ENCODE peak calls at places on chromosomes 16 and 17, in seven cellular contexts. One of them, this sample, is unnamed.

GRCh38 chr17:57541472-57542394 is 203.4 kb downstream of the CCDC182 start:
- DNase-seq in NCI-H1105 treated with DMSO at 0.1 percent for 48 hours: no peak
- DNase-seq in mesothelial cell of epicardium: no peak
- DNase-seq in astrocyte of the spinal cord: peak
- DNase-seq in BJ: no peak
- DNase-seq in NCI-H1048: no peak
- DNase-seq in activated T-helper 1 cell treated with Interleukin-2 at 50 U/mL for 16 hours: no peak
- DNase-seq in this sample: no peak

GRCh38 chr16:11401161-11402050 is 56.1 kb downstream of the RMI2 start:
- DNase-seq in mesothelial cell of epicardium: no peak
- DNase-seq in NCI-H1048: no peak
- DNase-seq in activated T-helper 1 cell treated with Interleukin-2 at 50 U/mL for 16 hours: no peak
- DNase-seq in NCI-H1105 treated with DMSO at 0.1 percent for 48 hours: peak
- DNase-seq in astrocyte of the spinal cord: no peak
- DNase-seq in BJ: no peak
- DNase-seq in this sample: no peak

GRCh38 chr17:40633871-40634270 is 13.7 kb downstream of the SMARCE1 start:
- DNase-seq in BJ: no peak
- DNase-seq in NCI-H1048: no peak
- DNase-seq in astrocyte of the spinal cord: no peak
- DNase-seq in NCI-H1105 treated with DMSO at 0.1 percent for 48 hours: no peak
- DNase-seq in activated T-helper 1 cell treated with Interleukin-2 at 50 U/mL for 16 hours: no peak
- DNase-seq in mesothelial cell of epicardium: no peak
- DNase-seq in this sample: no peak

GRCh38 chr16:74024997-74025396 is 271.6 kb upstream of the PSMD7 start:
- DNase-seq in astrocyte of the spinal cord: no peak
- DNase-seq in NCI-H1048: no peak
- DNase-seq in mesothelial cell of epicardium: no peak
- DNase-seq in activated T-helper 1 cell treated with Interleukin-2 at 50 U/mL for 16 hours: no peak
- DNase-seq in BJ: no peak
- DNase-seq in NCI-H1105 treated with DMSO at 0.1 percent for 48 hours: no peak
- DNase-seq in this sample: no peak

GRCh38 chr17:39663688-39664580 is 1.2 kb upstream of the TCAP start:
- DNase-seq in astrocyte of the spinal cord: no peak
- DNase-seq in NCI-H1048: no peak
- DNase-seq in BJ: no peak
- DNase-seq in activated T-helper 1 cell treated with Interleukin-2 at 50 U/mL for 16 hours: no peak
- DNase-seq in NCI-H1105 treated with DMSO at 0.1 percent for 48 hours: no peak
- DNase-seq in mesothelial cell of epicardium: no peak
- DNase-seq in this sample: no peak

GRCh38 chr16:89199241-89200123 is 855 bp downstream of the SLC22A31 start:
- DNase-seq in astrocyte of the spinal cord: no peak
- DNase-seq in mesothelial cell of epicardium: no peak
- DNase-seq in activated T-helper 1 cell treated with Interleukin-2 at 50 U/mL for 16 hours: no peak
- DNase-seq in NCI-H1105 treated with DMSO at 0.1 percent for 48 hours: no peak
- DNase-seq in BJ: no peak
- DNase-seq in NCI-H1048: no peak
- DNase-seq in this sample: no peak

GRCh38 chr16:11260596-11260966 is 4.6 kb upstream of the SOCS1 start:
- DNase-seq in BJ: no peak
- DNase-seq in NCI-H1048: no peak
- DNase-seq in mesothelial cell of epicardium: no peak
- DNase-seq in astrocyte of the spinal cord: no peak
- DNase-seq in NCI-H1105 treated with DMSO at 0.1 percent for 48 hours: no peak
- DNase-seq in activated T-helper 1 cell treated with Interleukin-2 at 50 U/mL for 16 hours: no peak
- DNase-seq in this sample: no peak

GRCh38 chr16:78127130-78127529 is 27.7 kb downstream of the WWOX start:
- DNase-seq in mesothelial cell of epicardium: no peak
- DNase-seq in activated T-helper 1 cell treated with Interleukin-2 at 50 U/mL for 16 hours: no peak
- DNase-seq in astrocyte of the spinal cord: peak
- DNase-seq in NCI-H1048: no peak
- DNase-seq in NCI-H1105 treated with DMSO at 0.1 percent for 48 hours: peak
- DNase-seq in BJ: peak
- DNase-seq in this sample: no peak

GRCh38 chr16:83330251-83330650 is 477.5 kb upstream of the HSBP1 start:
- DNase-seq in NCI-H1048: no peak
- DNase-seq in mesothelial cell of epicardium: no peak
- DNase-seq in activated T-helper 1 cell treated with Interleukin-2 at 50 U/mL for 16 hours: no peak
- DNase-seq in BJ: no peak
- DNase-seq in astrocyte of the spinal cord: no peak
- DNase-seq in NCI-H1105 treated with DMSO at 0.1 percent for 48 hours: no peak
- DNase-seq in this sample: no peak

GRCh38 chr16:2960183-2961010 is 3.7 kb upstream of the KREMEN2 start:
- DNase-seq in NCI-H1105 treated with DMSO at 0.1 percent for 48 hours: no peak
- DNase-seq in activated T-helper 1 cell treated with Interleukin-2 at 50 U/mL for 16 hours: no peak
- DNase-seq in NCI-H1048: no peak
- DNase-seq in mesothelial cell of epicardium: no peak
- DNase-seq in astrocyte of the spinal cord: no peak
- DNase-seq in BJ: no peak
- DNase-seq in this sample: no peak

GRCh38 chr16:55285586-55285985 is 38.4 kb upstream of the IRX6 start:
- DNase-seq in astrocyte of the spinal cord: no peak
- DNase-seq in mesothelial cell of epicardium: no peak
- DNase-seq in NCI-H1048: no peak
- DNase-seq in activated T-helper 1 cell treated with Interleukin-2 at 50 U/mL for 16 hours: no peak
- DNase-seq in NCI-H1105 treated with DMSO at 0.1 percent for 48 hours: peak
- DNase-seq in BJ: no peak
- DNase-seq in this sample: no peak

GRCh38 chr17:76147211-76148014 is 6.4 kb upstream of the FOXJ1 start:
- DNase-seq in activated T-helper 1 cell treated with Interleukin-2 at 50 U/mL for 16 hours: no peak
- DNase-seq in astrocyte of the spinal cord: peak
- DNase-seq in NCI-H1048: no peak
- DNase-seq in BJ: no peak
- DNase-seq in NCI-H1105 treated with DMSO at 0.1 percent for 48 hours: peak
- DNase-seq in mesothelial cell of epicardium: no peak
- DNase-seq in this sample: no peak

GRCh38 chr17:76076100-76076764 is 1.7 kb downstream of the GALR2 start:
- DNase-seq in astrocyte of the spinal cord: no peak
- DNase-seq in activated T-helper 1 cell treated with Interleukin-2 at 50 U/mL for 16 hours: no peak
- DNase-seq in mesothelial cell of epicardium: no peak
- DNase-seq in NCI-H1105 treated with DMSO at 0.1 percent for 48 hours: no peak
- DNase-seq in BJ: no peak
- DNase-seq in NCI-H1048: no peak
- DNase-seq in this sample: no peak

GRCh38 chr17:76000016-76000754 is 470 bp upstream of the CDK3 start:
- DNase-seq in mesothelial cell of epicardium: no peak
- DNase-seq in NCI-H1048: no peak
- DNase-seq in activated T-helper 1 cell treated with Interleukin-2 at 50 U/mL for 16 hours: peak
- DNase-seq in astrocyte of the spinal cord: no peak
- DNase-seq in NCI-H1105 treated with DMSO at 0.1 percent for 48 hours: no peak
- DNase-seq in BJ: no peak
- DNase-seq in this sample: peak

GRCh38 chr17:82300707-82301270 is 16.6 kb downstream of the CD7 start:
- DNase-seq in NCI-H1048: no peak
- DNase-seq in mesothelial cell of epicardium: no peak
- DNase-seq in activated T-helper 1 cell treated with Interleukin-2 at 50 U/mL for 16 hours: peak
- DNase-seq in BJ: no peak
- DNase-seq in astrocyte of the spinal cord: peak
- DNase-seq in NCI-H1105 treated with DMSO at 0.1 percent for 48 hours: no peak
- DNase-seq in this sample: peak

GRCh38 chr16:51084074-51084928 is 66.8 kb downstream of the SALL1 start:
- DNase-seq in NCI-H1048: no peak
- DNase-seq in mesothelial cell of epicardium: no peak
- DNase-seq in NCI-H1105 treated with DMSO at 0.1 percent for 48 hours: no peak
- DNase-seq in BJ: no peak
- DNase-seq in activated T-helper 1 cell treated with Interleukin-2 at 50 U/mL for 16 hours: no peak
- DNase-seq in astrocyte of the spinal cord: peak
- DNase-seq in this sample: no peak

GRCh38 chr17:33451221-33451620 is 158.1 kb upstream of the ASIC2 start:
- DNase-seq in astrocyte of the spinal cord: no peak
- DNase-seq in NCI-H1105 treated with DMSO at 0.1 percent for 48 hours: no peak
- DNase-seq in activated T-helper 1 cell treated with Interleukin-2 at 50 U/mL for 16 hours: no peak
- DNase-seq in mesothelial cell of epicardium: no peak
- DNase-seq in BJ: no peak
- DNase-seq in NCI-H1048: no peak
- DNase-seq in this sample: no peak

GRCh38 chr17:206941-207560 is 25.6 kb upstream of the DOC2B start:
- DNase-seq in BJ: no peak
- DNase-seq in NCI-H1105 treated with DMSO at 0.1 percent for 48 hours: no peak
- DNase-seq in astrocyte of the spinal cord: no peak
- DNase-seq in NCI-H1048: no peak
- DNase-seq in mesothelial cell of epicardium: no peak
- DNase-seq in activated T-helper 1 cell treated with Interleukin-2 at 50 U/mL for 16 hours: no peak
- DNase-seq in this sample: no peak

GRCh38 chr17:61619493-61619892 is 28.5 kb upstream of the NACA2 start:
- DNase-seq in BJ: no peak
- DNase-seq in mesothelial cell of epicardium: no peak
- DNase-seq in NCI-H1105 treated with DMSO at 0.1 percent for 48 hours: peak
- DNase-seq in activated T-helper 1 cell treated with Interleukin-2 at 50 U/mL for 16 hours: no peak
- DNase-seq in astrocyte of the spinal cord: no peak
- DNase-seq in NCI-H1048: no peak
- DNase-seq in this sample: no peak

GRCh38 chr17:16878547-16879100 is 93.3 kb downstream of the TNFRSF13B start:
- DNase-seq in activated T-helper 1 cell treated with Interleukin-2 at 50 U/mL for 16 hours: no peak
- DNase-seq in mesothelial cell of epicardium: no peak
- DNase-seq in NCI-H1105 treated with DMSO at 0.1 percent for 48 hours: no peak
- DNase-seq in astrocyte of the spinal cord: no peak
- DNase-seq in BJ: no peak
- DNase-seq in NCI-H1048: no peak
- DNase-seq in this sample: no peak

GRCh38 chr17:48671697-48672171 is 45.6 kb upstream of the HOXB9 start:
- DNase-seq in activated T-helper 1 cell treated with Interleukin-2 at 50 U/mL for 16 hours: peak
- DNase-seq in BJ: peak
- DNase-seq in NCI-H1048: peak
- DNase-seq in NCI-H1105 treated with DMSO at 0.1 percent for 48 hours: peak
- DNase-seq in astrocyte of the spinal cord: peak
- DNase-seq in mesothelial cell of epicardium: peak
- DNase-seq in this sample: peak

GRCh38 chr17:17590141-17590735 is 1.3 kb downstream of the PEMT start:
- DNase-seq in BJ: no peak
- DNase-seq in NCI-H1105 treated with DMSO at 0.1 percent for 48 hours: no peak
- DNase-seq in activated T-helper 1 cell treated with Interleukin-2 at 50 U/mL for 16 hours: no peak
- DNase-seq in NCI-H1048: no peak
- DNase-seq in astrocyte of the spinal cord: no peak
- DNase-seq in mesothelial cell of epicardium: no peak
- DNase-seq in this sample: no peak

GRCh38 chr17:50139950-50140885 is 10.3 kb upstream of the SAMD14 start:
- DNase-seq in NCI-H1105 treated with DMSO at 0.1 percent for 48 hours: peak
- DNase-seq in astrocyte of the spinal cord: peak
- DNase-seq in mesothelial cell of epicardium: peak
- DNase-seq in BJ: no peak
- DNase-seq in activated T-helper 1 cell treated with Interleukin-2 at 50 U/mL for 16 hours: peak
- DNase-seq in NCI-H1048: no peak
- DNase-seq in this sample: peak

GRCh38 chr16:66924527-66925321 is 611 bp downstream of the RRAD start:
- DNase-seq in BJ: no peak
- DNase-seq in astrocyte of the spinal cord: no peak
- DNase-seq in mesothelial cell of epicardium: no peak
- DNase-seq in activated T-helper 1 cell treated with Interleukin-2 at 50 U/mL for 16 hours: peak
- DNase-seq in NCI-H1048: no peak
- DNase-seq in NCI-H1105 treated with DMSO at 0.1 percent for 48 hours: no peak
- DNase-seq in this sample: peak

GRCh38 chr17:9217151-9218067 is 196.1 kb downstream of the NTN1 start:
- DNase-seq in NCI-H1048: no peak
- DNase-seq in mesothelial cell of epicardium: no peak
- DNase-seq in astrocyte of the spinal cord: peak
- DNase-seq in BJ: peak
- DNase-seq in activated T-helper 1 cell treated with Interleukin-2 at 50 U/mL for 16 hours: no peak
- DNase-seq in NCI-H1105 treated with DMSO at 0.1 percent for 48 hours: peak
- DNase-seq in this sample: no peak

GRCh38 chr16:71961066-71962039 is 38.8 kb downstream of the PKD1L3 start:
- DNase-seq in mesothelial cell of epicardium: peak
- DNase-seq in astrocyte of the spinal cord: peak
- DNase-seq in activated T-helper 1 cell treated with Interleukin-2 at 50 U/mL for 16 hours: peak
- DNase-seq in NCI-H1048: peak
- DNase-seq in BJ: peak
- DNase-seq in NCI-H1105 treated with DMSO at 0.1 percent for 48 hours: peak
- DNase-seq in this sample: peak

GRCh38 chr17:49901460-49902331 is 53.8 kb upstream of the TAC4 start:
- DNase-seq in BJ: no peak
- DNase-seq in NCI-H1105 treated with DMSO at 0.1 percent for 48 hours: peak
- DNase-seq in mesothelial cell of epicardium: no peak
- DNase-seq in activated T-helper 1 cell treated with Interleukin-2 at 50 U/mL for 16 hours: no peak
- DNase-seq in astrocyte of the spinal cord: no peak
- DNase-seq in NCI-H1048: no peak
- DNase-seq in this sample: peak

GRCh38 chr16:68369697-68370096 is 58.9 kb downstream of the PRMT7 start:
- DNase-seq in BJ: no peak
- DNase-seq in mesothelial cell of epicardium: no peak
- DNase-seq in NCI-H1105 treated with DMSO at 0.1 percent for 48 hours: no peak
- DNase-seq in NCI-H1048: no peak
- DNase-seq in astrocyte of the spinal cord: no peak
- DNase-seq in activated T-helper 1 cell treated with Interleukin-2 at 50 U/mL for 16 hours: no peak
- DNase-seq in this sample: no peak

GRCh38 chr17:34275881-34276280 is 5.9 kb downstream of the CCL7 start:
- DNase-seq in mesothelial cell of epicardium: no peak
- DNase-seq in NCI-H1105 treated with DMSO at 0.1 percent for 48 hours: peak
- DNase-seq in activated T-helper 1 cell treated with Interleukin-2 at 50 U/mL for 16 hours: no peak
- DNase-seq in NCI-H1048: no peak
- DNase-seq in astrocyte of the spinal cord: peak
- DNase-seq in BJ: peak
- DNase-seq in this sample: no peak

GRCh38 chr17:82170412-82170961 is 42.2 kb downstream of the CCDC57 start:
- DNase-seq in NCI-H1105 treated with DMSO at 0.1 percent for 48 hours: no peak
- DNase-seq in activated T-helper 1 cell treated with Interleukin-2 at 50 U/mL for 16 hours: no peak
- DNase-seq in mesothelial cell of epicardium: no peak
- DNase-seq in NCI-H1048: no peak
- DNase-seq in BJ: no peak
- DNase-seq in astrocyte of the spinal cord: no peak
- DNase-seq in this sample: no peak